ENCODE peak calls at places on chromosomes 16 and 17, in four cellular contexts. Q, D, F and I are unnamed samples.

GRCh38 chr17:38426441-38426840 is 1.8 kb upstream of the ARHGAP23 start:
- DNase-seq in Q (no peak), D (no peak), F (no peak), I (no peak)

GRCh38 chr16:27439273-27440018 is 37.5 kb downstream of the IL21R start:
- DNase-seq in Q (no peak), D (no peak), F (no peak), I (no peak)

GRCh38 chr16:27326738-27327585 is 13.2 kb downstream of the IL4R start:
- DNase-seq in Q (no peak), D (peak; percentile 81), F (no peak), I (no peak)

GRCh38 chr16:84302111-84302954 is 7.7 kb downstream of the WFDC1 start:
- DNase-seq in Q (no peak), D (no peak), F (no peak), I (no peak)

GRCh38 chr16:35689764-35690163 is 2230.4 kb downstream of the TP53TG3F start:
- DNase-seq in Q (no peak), D (no peak), F (no peak), I (no peak)

GRCh38 chr17:35780876-35781409 is 14.5 kb downstream of the MMP28 start:
- DNase-seq in Q (no peak), D (no peak), F (no peak), I (no peak)

GRCh38 chr17:57313276-57313835 is 57.0 kb downstream of the MSI2 start:
- DNase-seq in Q (no peak), D (no peak), F (no peak), I (no peak)

GRCh38 chr17:27218719-27219488 is 75.0 kb upstream of the WSB1 start:
- DNase-seq in Q (peak; percentile 22), D (no peak), F (peak; percentile 77), I (no peak)

GRCh38 chr16:85005278-85006069 is 5.9 kb downstream of the ZDHHC7 start:
- DNase-seq in Q (no peak), D (no peak), F (no peak), I (no peak)

GRCh38 chr17:77528516-77529327 is 388.0 kb downstream of the SEC14L1 start:
- DNase-seq in Q (no peak), D (no peak), F (no peak), I (peak; percentile 73)

GRCh38 chr16:46712911-46713310 is 23.5 kb downstream of the ORC6 start:
- DNase-seq in Q (no peak), D (no peak), F (no peak), I (no peak)

GRCh38 chr17:48567646-48568354 is 10.3 kb downstream of the HOXB4 start:
- DNase-seq in Q (no peak), D (no peak), F (no peak), I (no peak)

GRCh38 chr16:21104124-21104860 is 46.4 kb downstream of the DNAH3 start:
- DNase-seq in Q (no peak), D (no peak), F (no peak), I (no peak)

GRCh38 chr17:29671661-29672060 is 48.9 kb upstream of the CORO6 start:
- DNase-seq in Q (no peak), D (no peak), F (no peak), I (no peak)

GRCh38 chr17:29682987-29683386 is 60.3 kb upstream of the CORO6 start:
- DNase-seq in Q (no peak), D (no peak), F (no peak), I (no peak)

GRCh38 chr17:29674270-29674669 is 51.6 kb upstream of the CORO6 start:
- DNase-seq in Q (no peak), D (no peak), F (no peak), I (no peak)

GRCh38 chr17:29682054-29682453 is 59.3 kb upstream of the CORO6 start:
- DNase-seq in Q (peak; percentile 47), D (no peak), F (no peak), I (no peak)

GRCh38 chr17:29677139-29677834 is 54.6 kb upstream of the CORO6 start:
- DNase-seq in Q (no peak), D (no peak), F (no peak), I (no peak)
- TF ChIP-seq SP1 in Q (no peak), D (no peak), F (no peak), I (no peak)

GRCh38 chr17:55962931-55963378 is 190.3 kb upstream of the ANKFN1 start:
- DNase-seq in Q (no peak), D (no peak), F (no peak), I (no peak)
- TF ChIP-seq TARDBP in Q (no peak), D (no peak), F (no peak), I (no peak)

DNA sequence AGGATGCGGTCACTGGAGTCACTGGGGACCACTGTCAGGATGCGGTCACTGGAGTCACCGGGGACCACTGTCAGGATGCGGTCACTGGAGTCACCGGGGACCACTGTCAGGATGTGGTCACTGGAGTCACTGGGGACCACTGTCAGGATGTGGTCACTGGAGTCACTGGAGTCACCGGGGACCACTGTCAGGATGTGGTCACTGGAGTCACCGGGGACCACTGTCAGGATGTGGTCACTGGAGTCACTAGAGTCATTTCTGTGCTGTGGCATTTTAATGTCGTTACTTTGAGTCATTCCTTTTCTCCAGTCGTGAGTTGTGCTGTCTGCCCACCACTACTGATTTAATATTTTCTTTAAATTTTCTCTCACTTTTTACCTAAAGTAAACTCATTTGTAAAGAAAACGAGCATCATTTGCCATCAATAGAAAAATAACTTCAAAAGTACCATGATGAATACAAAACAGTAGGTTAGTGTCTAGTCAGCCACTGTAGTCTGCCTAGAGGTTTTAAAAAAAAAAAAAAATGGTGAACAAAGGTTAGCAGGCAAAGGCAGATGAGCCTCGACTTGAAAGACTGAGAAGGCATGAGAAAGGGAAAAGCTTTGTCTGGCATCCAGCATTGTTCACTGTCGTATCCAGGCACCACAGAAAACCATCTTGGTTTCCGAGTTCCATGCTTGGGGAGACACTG is 346.6 kb downstream of the SNX29 start:
- DNase-seq in Q (no peak), D (no peak), F (peak; percentile 43), I (no peak)
- TF ChIP-seq SP1 in Q (no peak), D (no peak), F (no peak), I (no peak)

DNA sequence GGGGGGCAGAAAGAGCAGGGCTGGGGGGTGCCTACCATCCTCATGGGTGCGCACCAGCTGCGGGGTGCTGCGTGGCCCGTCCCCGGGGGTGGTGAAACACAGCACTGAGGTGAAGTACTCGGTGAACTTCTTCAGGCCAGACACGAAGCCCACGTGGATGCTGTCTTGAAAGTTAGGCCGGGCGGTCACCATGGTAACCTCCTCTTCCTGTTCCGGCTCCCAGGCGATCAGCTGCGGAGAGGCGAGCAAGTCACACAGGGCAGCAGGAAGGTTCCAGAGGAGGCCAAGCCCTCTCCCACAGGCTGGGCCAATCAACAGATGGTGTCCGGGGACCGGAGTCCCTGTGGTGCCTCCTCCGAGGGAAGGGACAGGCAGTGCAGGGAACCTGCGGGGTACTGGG is 90.1 kb upstream of the CDC42EP4 start:
- DNase-seq in Q (peak; percentile 52), D (peak; percentile 31), F (no peak), I (no peak)
- TF ChIP-seq TARDBP in Q (no peak), D (no peak), F (no peak), I (no peak)